ENCODE peak calls at places on chromosome 1, in nine cellular contexts. F, B, Q, E, J, P, H, O and R are unnamed samples.
A peak's percentile ranks its signal among the peaks of the same experiment; 100 is the strongest.

GRCh38 chr1:29964718-29965533 is 728.6 kb downstream of the PTPRU start:
- DNase-seq in H (peak; percentile 41), B (no peak), E (no peak), F (no peak), O (no peak), J (no peak), Q (peak; percentile 69), P (no peak), R (no peak)

GRCh38 chr1:62900566-62900965 is 116.6 kb downstream of the ATG4C start:
- DNase-seq in O (no peak), B (no peak), F (no peak), H (peak; percentile 50), E (no peak), P (no peak), J (no peak), Q (no peak), R (no peak)

GRCh38 chr1:154961207-154961496 is 430 bp downstream of the PYGO2 start:
- DNase-seq in B (no peak), J (no peak), Q (no peak), E (no peak), O (no peak), H (no peak), F (no peak), P (no peak), R (no peak)

GRCh38 chr1:225409051-225409450 is 18.8 kb downstream of the LBR start:
- DNase-seq in O (no peak), J (no peak), P (no peak), H (peak; percentile 64), F (no peak), Q (no peak), E (no peak), B (no peak), R (no peak)

GRCh38 chr1:58412071-58412580 is 134.4 kb downstream of the OMA1 start:
- DNase-seq in Q (no peak), H (no peak), O (no peak), J (peak; percentile 21), B (no peak), P (no peak), E (peak; percentile 43), F (no peak), R (peak; percentile 54)

GRCh38 chr1:55179177-55179835 is 35.9 kb downstream of the USP24 start:
- DNase-seq in J (no peak), E (no peak), F (no peak), Q (no peak), B (no peak), O (no peak), H (no peak), P (no peak), R (no peak)

GRCh38 chr1:113980120-113980519 is 846 bp downstream of the OLFML3 start:
- DNase-seq in P (peak; percentile 54), B (peak; percentile 84), E (no peak), O (no peak), J (no peak), Q (peak; percentile 92), H (no peak), F (no peak), R (no peak)

GRCh38 chr1:153960206-153960605 is 1.8 kb upstream of the CRTC2 start:
- DNase-seq in H (no peak), J (no peak), P (no peak), B (peak; percentile 58), O (no peak), E (no peak), Q (no peak), F (no peak), R (no peak)

GRCh38 chr1:7293702-7294630 is 477.1 kb upstream of the VAMP3 start:
- DNase-seq in H (peak; percentile 58), J (no peak), B (no peak), P (no peak), F (no peak), O (no peak), Q (peak; percentile 58), E (no peak), R (no peak)

GRCh38 chr1:181159451-181160151 is 71.1 kb downstream of the IER5 start:
- DNase-seq in E (peak; percentile 97), B (no peak), Q (no peak), O (peak; percentile 93), J (peak; percentile 97), H (no peak), F (no peak), P (no peak), R (peak; percentile 26)

GRCh38 chr1:3863231-3863935 is 6.1 kb downstream of the DFFB start:
- DNase-seq in B (no peak), O (no peak), Q (no peak), H (no peak), P (no peak), E (no peak), J (no peak), F (no peak), R (no peak)

GRCh38 chr1:48472747-48473146 is 743 bp upstream of the SPATA6 start:
- DNase-seq in J (no peak), E (no peak), F (no peak), Q (no peak), H (no peak), B (no peak), O (no peak), P (no peak), R (no peak)
- H3K4me3 ChIP-seq in J (peak overlapping the region; percentile 50), E (peak overlapping the region; percentile 50), F (peak overlapping the region; percentile 68), Q (peak overlapping the region; percentile 2), H (peak overlapping the region; percentile 82), B (peak overlapping the region; percentile 84), O (peak overlapping the region; percentile 62), P (peak overlapping the region; percentile 86), R (peak overlapping the region; percentile 77)

DNA sequence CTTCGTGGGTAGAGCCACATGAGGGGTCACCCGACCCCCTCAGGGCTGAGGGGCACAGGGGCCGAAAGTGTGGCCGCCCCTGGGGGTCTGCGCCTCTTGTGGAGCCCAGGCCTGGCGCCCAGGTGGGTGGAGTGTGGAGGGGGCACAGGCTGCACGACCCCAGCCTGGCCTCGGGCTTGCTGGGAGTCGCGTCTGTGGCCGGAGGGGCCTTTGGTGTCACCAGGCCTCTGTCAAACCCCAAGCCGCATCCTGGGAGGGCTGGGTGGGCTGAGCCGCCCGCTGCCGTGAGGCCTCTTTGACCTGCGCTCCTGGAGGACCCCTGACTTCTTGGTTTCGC is 60.7 kb downstream of the FAAP20 start:
- DNase-seq in H (no peak), E (no peak), P (peak; percentile 19), F (no peak), O (no peak), Q (no peak), B (no peak), J (no peak), R (no peak)
- H3K4me3 ChIP-seq in H (peak overlapping the region; percentile 66), E (peak overlapping the region; percentile 46), P (peak overlapping the region; percentile 67), F (peak overlapping the region; percentile 42), O (peak overlapping the region; percentile 36), Q (no peak overlapping the region), B (peak overlapping the region; percentile 60), J (no peak overlapping the region), R (peak overlapping the region; percentile 54)

DNA sequence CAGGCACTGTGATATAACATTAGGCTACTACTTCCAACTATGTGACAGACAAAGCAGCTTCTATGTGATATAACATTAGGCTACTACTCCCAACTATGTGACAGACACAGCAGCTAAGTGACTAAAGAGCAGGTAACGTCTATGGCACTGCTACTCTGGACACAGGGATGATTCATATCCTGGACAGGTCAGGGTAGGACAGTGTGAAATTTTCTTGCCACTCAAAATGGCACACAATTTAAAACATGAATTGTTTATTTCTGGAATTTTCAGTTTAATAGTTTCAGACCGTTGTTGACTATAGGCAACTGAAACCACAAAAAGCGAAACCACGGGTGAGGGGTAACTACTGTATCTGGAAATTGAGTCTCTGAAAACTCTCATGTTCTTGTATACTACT is 5.1 kb downstream of the DTL start:
- DNase-seq in J (peak; percentile 40), H (no peak), F (no peak), O (no peak), Q (no peak), P (no peak), E (peak; percentile 32), B (no peak), R (no peak)
- H3K4me3 ChIP-seq in J (no peak overlapping the region), H (no peak overlapping the region), F (no peak overlapping the region), O (peak overlapping the region; percentile 20), Q (no peak overlapping the region), P (no peak overlapping the region), E (no peak overlapping the region), B (no peak overlapping the region), R (no peak overlapping the region)

GRCh38 chr1:229205854-229206253 is 65.1 kb upstream of the RAB4A start:
- DNase-seq in J (no peak), O (no peak), B (no peak), E (no peak), H (no peak), Q (no peak), F (no peak), P (no peak), R (no peak)

GRCh38 chr1:229203030-229203751 is 67.7 kb upstream of the RAB4A start:
- DNase-seq in B (no peak), O (peak; percentile 84), J (peak; percentile 64), P (no peak), H (peak; percentile 97), E (peak; percentile 46), Q (no peak), F (peak; percentile 83), R (peak; percentile 77)

GRCh38 chr1:229207916-229208315 is 63.0 kb upstream of the RAB4A start:
- DNase-seq in F (no peak), B (no peak), J (no peak), E (no peak), O (no peak), Q (no peak), H (no peak), P (no peak), R (no peak)

GRCh38 chr1:229203991-229204632 is 66.8 kb upstream of the RAB4A start:
- DNase-seq in O (no peak), P (no peak), J (no peak), F (no peak), H (no peak), B (no peak), Q (no peak), E (no peak), R (no peak)

GRCh38 chr1:229204863-229205777 is 65.8 kb upstream of the RAB4A start:
- DNase-seq in O (no peak), H (no peak), B (no peak), Q (no peak), E (no peak), J (no peak), F (no peak), P (no peak), R (peak; percentile 75)
- H3K4me3 ChIP-seq in O (no peak overlapping the region), H (no peak overlapping the region), B (no peak overlapping the region), Q (no peak overlapping the region), E (no peak overlapping the region), J (no peak overlapping the region), F (no peak overlapping the region), P (no peak overlapping the region), R (no peak overlapping the region)

DNA sequence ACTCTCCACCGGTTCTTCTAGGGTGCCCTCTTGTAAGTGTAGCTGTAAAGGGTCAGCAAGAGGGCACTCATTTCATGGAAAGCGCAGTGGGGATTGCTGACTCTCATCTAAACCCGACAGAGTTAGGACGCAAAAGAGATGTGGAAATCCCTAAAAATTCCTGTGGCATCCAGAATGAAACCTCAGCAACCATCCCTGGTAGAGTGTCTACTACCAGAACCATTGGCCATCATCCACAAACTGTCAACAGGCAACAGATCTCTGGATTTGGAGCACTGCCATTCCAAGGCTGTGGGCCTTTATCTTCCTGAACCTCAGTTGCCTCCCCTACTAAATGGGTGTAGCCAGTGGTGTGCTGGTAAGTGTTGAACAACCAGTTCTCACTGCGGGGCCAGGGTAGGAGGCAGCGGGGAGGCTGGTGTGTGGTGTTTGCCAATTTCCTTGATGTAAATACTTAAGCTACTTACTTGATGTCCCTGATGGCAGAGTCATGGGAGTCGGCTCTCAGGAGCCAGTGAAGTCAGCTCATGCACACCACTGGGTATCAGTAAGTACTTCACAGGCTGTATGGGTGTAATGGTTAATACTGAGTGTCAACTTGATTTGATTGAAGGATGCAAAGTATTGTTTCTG is 195.8 kb downstream of the KAZN start:
- DNase-seq in P (no peak), H (no peak), O (no peak), F (no peak), B (no peak), Q (no peak), E (no peak), J (no peak), R (peak; percentile 14)
- H3K4me3 ChIP-seq in P (no peak overlapping the region), H (no peak overlapping the region), O (no peak overlapping the region), F (no peak overlapping the region), B (no peak overlapping the region), Q (no peak overlapping the region), E (no peak overlapping the region), J (no peak overlapping the region), R (no peak overlapping the region)